ENCODE peak calls at places on chromosomes 16 and 17, in six cellular contexts. One of them, this sample, is unnamed.
A peak's percentile ranks its signal among the peaks of the same experiment; 100 is the strongest.

GRCh38 chr17:45973099-45973838 is 25.8 kb upstream of the STH start:
- DNase-seq in CD4-positive, CD25-positive, alpha-beta regulatory T cell: no peak
- DNase-seq in frontal cortex: no peak
- DNase-seq in stimulated activated naive CD8-positive, alpha-beta T cell treated with anti-CD3 and anti-CD28 coated beads, Interleukin-15, Interleukin-2, amounts not matched to agents 100 U/mL and 50 U/mL, for 24 hours: no peak
- DNase-seq in Calu3: no peak
- DNase-seq in stimulated activated CD4-positive, alpha-beta T cell treated with anti-CD3 and anti-CD28 coated beads, Interleukin-4, amount 100 ng/mL, for 48 hours: no peak
- DNase-seq in this sample: no peak

GRCh38 chr16:10575506-10576130 is 4.8 kb downstream of the EMP2 start:
- DNase-seq in CD4-positive, CD25-positive, alpha-beta regulatory T cell: no peak
- DNase-seq in frontal cortex: no peak
- DNase-seq in stimulated activated naive CD8-positive, alpha-beta T cell treated with anti-CD3 and anti-CD28 coated beads, Interleukin-15, Interleukin-2, amounts not matched to agents 100 U/mL and 50 U/mL, for 24 hours: no peak
- DNase-seq in Calu3: no peak
- DNase-seq in stimulated activated CD4-positive, alpha-beta T cell treated with anti-CD3 and anti-CD28 coated beads, Interleukin-4, amount 100 ng/mL, for 48 hours: no peak
- DNase-seq in this sample: no peak

GRCh38 chr17:41439375-41439774 is 1.4 kb downstream of the KRT38 start:
- DNase-seq in CD4-positive, CD25-positive, alpha-beta regulatory T cell: no peak
- DNase-seq in frontal cortex: no peak
- DNase-seq in stimulated activated naive CD8-positive, alpha-beta T cell treated with anti-CD3 and anti-CD28 coated beads, Interleukin-15, Interleukin-2, amounts not matched to agents 100 U/mL and 50 U/mL, for 24 hours: no peak
- DNase-seq in Calu3: no peak
- DNase-seq in stimulated activated CD4-positive, alpha-beta T cell treated with anti-CD3 and anti-CD28 coated beads, Interleukin-4, amount 100 ng/mL, for 48 hours: no peak
- DNase-seq in this sample: no peak

GRCh38 chr16:87434146-87434667 is 42.1 kb downstream of the MAP1LC3B start:
- DNase-seq in CD4-positive, CD25-positive, alpha-beta regulatory T cell: no peak
- DNase-seq in frontal cortex: no peak
- DNase-seq in stimulated activated naive CD8-positive, alpha-beta T cell treated with anti-CD3 and anti-CD28 coated beads, Interleukin-15, Interleukin-2, amounts not matched to agents 100 U/mL and 50 U/mL, for 24 hours: no peak
- DNase-seq in Calu3: no peak
- DNase-seq in stimulated activated CD4-positive, alpha-beta T cell treated with anti-CD3 and anti-CD28 coated beads, Interleukin-4, amount 100 ng/mL, for 48 hours: no peak
- DNase-seq in this sample: no peak

GRCh38 chr17:82949361-82949760 is 109.5 kb upstream of the ZNF750 start:
- DNase-seq in CD4-positive, CD25-positive, alpha-beta regulatory T cell: no peak
- DNase-seq in frontal cortex: no peak
- DNase-seq in stimulated activated naive CD8-positive, alpha-beta T cell treated with anti-CD3 and anti-CD28 coated beads, Interleukin-15, Interleukin-2, amounts not matched to agents 100 U/mL and 50 U/mL, for 24 hours: no peak
- DNase-seq in Calu3: no peak
- DNase-seq in stimulated activated CD4-positive, alpha-beta T cell treated with anti-CD3 and anti-CD28 coated beads, Interleukin-4, amount 100 ng/mL, for 48 hours: no peak
- DNase-seq in this sample: no peak

GRCh38 chr16:77833906-77834599 is 45.7 kb downstream of the VAT1L start:
- DNase-seq in CD4-positive, CD25-positive, alpha-beta regulatory T cell: no peak
- DNase-seq in frontal cortex: no peak
- DNase-seq in stimulated activated naive CD8-positive, alpha-beta T cell treated with anti-CD3 and anti-CD28 coated beads, Interleukin-15, Interleukin-2, amounts not matched to agents 100 U/mL and 50 U/mL, for 24 hours: no peak
- DNase-seq in Calu3: peak; percentile 6
- DNase-seq in stimulated activated CD4-positive, alpha-beta T cell treated with anti-CD3 and anti-CD28 coated beads, Interleukin-4, amount 100 ng/mL, for 48 hours: no peak
- DNase-seq in this sample: no peak

GRCh38 chr16:48053346-48053745 is 102.4 kb downstream of the ABCC12 start:
- DNase-seq in CD4-positive, CD25-positive, alpha-beta regulatory T cell: no peak
- DNase-seq in frontal cortex: no peak
- DNase-seq in stimulated activated naive CD8-positive, alpha-beta T cell treated with anti-CD3 and anti-CD28 coated beads, Interleukin-15, Interleukin-2, amounts not matched to agents 100 U/mL and 50 U/mL, for 24 hours: no peak
- DNase-seq in Calu3: peak; percentile 8
- DNase-seq in stimulated activated CD4-positive, alpha-beta T cell treated with anti-CD3 and anti-CD28 coated beads, Interleukin-4, amount 100 ng/mL, for 48 hours: no peak
- DNase-seq in this sample: no peak

GRCh38 chr16:12719972-12720371 is 83.7 kb downstream of the CPPED1 start:
- DNase-seq in CD4-positive, CD25-positive, alpha-beta regulatory T cell: no peak
- DNase-seq in frontal cortex: peak; percentile 33
- DNase-seq in stimulated activated naive CD8-positive, alpha-beta T cell treated with anti-CD3 and anti-CD28 coated beads, Interleukin-15, Interleukin-2, amounts not matched to agents 100 U/mL and 50 U/mL, for 24 hours: no peak
- DNase-seq in Calu3: no peak
- DNase-seq in stimulated activated CD4-positive, alpha-beta T cell treated with anti-CD3 and anti-CD28 coated beads, Interleukin-4, amount 100 ng/mL, for 48 hours: no peak
- DNase-seq in this sample: no peak

GRCh38 chr17:64019486-64020067 is 856 bp downstream of the ICAM2 start:
- DNase-seq in CD4-positive, CD25-positive, alpha-beta regulatory T cell: no peak
- DNase-seq in frontal cortex: no peak
- DNase-seq in stimulated activated naive CD8-positive, alpha-beta T cell treated with anti-CD3 and anti-CD28 coated beads, Interleukin-15, Interleukin-2, amounts not matched to agents 100 U/mL and 50 U/mL, for 24 hours: no peak
- DNase-seq in Calu3: no peak
- DNase-seq in stimulated activated CD4-positive, alpha-beta T cell treated with anti-CD3 and anti-CD28 coated beads, Interleukin-4, amount 100 ng/mL, for 48 hours: no peak
- DNase-seq in this sample: no peak

GRCh38 chr17:35766903-35767510 is 6.3 kb downstream of the C17orf50 start:
- DNase-seq in CD4-positive, CD25-positive, alpha-beta regulatory T cell: peak; percentile 46
- DNase-seq in frontal cortex: peak; percentile 65
- DNase-seq in stimulated activated naive CD8-positive, alpha-beta T cell treated with anti-CD3 and anti-CD28 coated beads, Interleukin-15, Interleukin-2, amounts not matched to agents 100 U/mL and 50 U/mL, for 24 hours: peak; percentile 27
- DNase-seq in Calu3: peak; percentile 58
- DNase-seq in stimulated activated CD4-positive, alpha-beta T cell treated with anti-CD3 and anti-CD28 coated beads, Interleukin-4, amount 100 ng/mL, for 48 hours: no peak
- DNase-seq in this sample: no peak

GRCh38 chr17:74408262-74408661 is 23.6 kb upstream of the GPRC5C start:
- DNase-seq in CD4-positive, CD25-positive, alpha-beta regulatory T cell: no peak
- DNase-seq in frontal cortex: no peak
- DNase-seq in stimulated activated naive CD8-positive, alpha-beta T cell treated with anti-CD3 and anti-CD28 coated beads, Interleukin-15, Interleukin-2, amounts not matched to agents 100 U/mL and 50 U/mL, for 24 hours: no peak
- DNase-seq in Calu3: peak; percentile 66
- DNase-seq in stimulated activated CD4-positive, alpha-beta T cell treated with anti-CD3 and anti-CD28 coated beads, Interleukin-4, amount 100 ng/mL, for 48 hours: no peak
- DNase-seq in this sample: no peak

GRCh38 chr17:51540151-51540550 is 279.8 kb downstream of the UTP18 start:
- DNase-seq in CD4-positive, CD25-positive, alpha-beta regulatory T cell: peak; percentile 57
- DNase-seq in frontal cortex: no peak
- DNase-seq in stimulated activated naive CD8-positive, alpha-beta T cell treated with anti-CD3 and anti-CD28 coated beads, Interleukin-15, Interleukin-2, amounts not matched to agents 100 U/mL and 50 U/mL, for 24 hours: no peak
- DNase-seq in Calu3: no peak
- DNase-seq in stimulated activated CD4-positive, alpha-beta T cell treated with anti-CD3 and anti-CD28 coated beads, Interleukin-4, amount 100 ng/mL, for 48 hours: no peak
- DNase-seq in this sample: no peak

GRCh38 chr17:81176656-81177055 is 10.6 kb upstream of the AATK start:
- DNase-seq in CD4-positive, CD25-positive, alpha-beta regulatory T cell: no peak
- DNase-seq in frontal cortex: no peak
- DNase-seq in stimulated activated naive CD8-positive, alpha-beta T cell treated with anti-CD3 and anti-CD28 coated beads, Interleukin-15, Interleukin-2, amounts not matched to agents 100 U/mL and 50 U/mL, for 24 hours: no peak
- DNase-seq in Calu3: no peak
- DNase-seq in stimulated activated CD4-positive, alpha-beta T cell treated with anti-CD3 and anti-CD28 coated beads, Interleukin-4, amount 100 ng/mL, for 48 hours: no peak
- DNase-seq in this sample: no peak

GRCh38 chr16:27374231-27374793 is 27.7 kb upstream of the IL21R start:
- DNase-seq in CD4-positive, CD25-positive, alpha-beta regulatory T cell: peak; percentile 34
- DNase-seq in frontal cortex: no peak
- DNase-seq in stimulated activated naive CD8-positive, alpha-beta T cell treated with anti-CD3 and anti-CD28 coated beads, Interleukin-15, Interleukin-2, amounts not matched to agents 100 U/mL and 50 U/mL, for 24 hours: no peak
- DNase-seq in Calu3: no peak
- DNase-seq in stimulated activated CD4-positive, alpha-beta T cell treated with anti-CD3 and anti-CD28 coated beads, Interleukin-4, amount 100 ng/mL, for 48 hours: no peak
- DNase-seq in this sample: no peak

GRCh38 chr17:57895382-57896060 is 45.7 kb upstream of the MRPS23 start:
- DNase-seq in CD4-positive, CD25-positive, alpha-beta regulatory T cell: no peak
- DNase-seq in frontal cortex: no peak
- DNase-seq in stimulated activated naive CD8-positive, alpha-beta T cell treated with anti-CD3 and anti-CD28 coated beads, Interleukin-15, Interleukin-2, amounts not matched to agents 100 U/mL and 50 U/mL, for 24 hours: no peak
- DNase-seq in Calu3: no peak
- DNase-seq in stimulated activated CD4-positive, alpha-beta T cell treated with anti-CD3 and anti-CD28 coated beads, Interleukin-4, amount 100 ng/mL, for 48 hours: no peak
- DNase-seq in this sample: no peak

GRCh38 chr17:40548491-40548981 is 16.7 kb downstream of the CCR7 start:
- DNase-seq in CD4-positive, CD25-positive, alpha-beta regulatory T cell: no peak
- DNase-seq in frontal cortex: no peak
- DNase-seq in stimulated activated naive CD8-positive, alpha-beta T cell treated with anti-CD3 and anti-CD28 coated beads, Interleukin-15, Interleukin-2, amounts not matched to agents 100 U/mL and 50 U/mL, for 24 hours: no peak
- DNase-seq in Calu3: no peak
- DNase-seq in stimulated activated CD4-positive, alpha-beta T cell treated with anti-CD3 and anti-CD28 coated beads, Interleukin-4, amount 100 ng/mL, for 48 hours: no peak
- DNase-seq in this sample: no peak

GRCh38 chr16:12681653-12682052 is 122.0 kb downstream of the CPPED1 start:
- DNase-seq in CD4-positive, CD25-positive, alpha-beta regulatory T cell: no peak
- DNase-seq in frontal cortex: no peak
- DNase-seq in stimulated activated naive CD8-positive, alpha-beta T cell treated with anti-CD3 and anti-CD28 coated beads, Interleukin-15, Interleukin-2, amounts not matched to agents 100 U/mL and 50 U/mL, for 24 hours: no peak
- DNase-seq in Calu3: no peak
- DNase-seq in stimulated activated CD4-positive, alpha-beta T cell treated with anti-CD3 and anti-CD28 coated beads, Interleukin-4, amount 100 ng/mL, for 48 hours: no peak
- DNase-seq in this sample: no peak

GRCh38 chr16:87006021-87006420 is 311.2 kb downstream of the C16orf95 start:
- DNase-seq in CD4-positive, CD25-positive, alpha-beta regulatory T cell: no peak
- DNase-seq in frontal cortex: no peak
- DNase-seq in stimulated activated naive CD8-positive, alpha-beta T cell treated with anti-CD3 and anti-CD28 coated beads, Interleukin-15, Interleukin-2, amounts not matched to agents 100 U/mL and 50 U/mL, for 24 hours: no peak
- DNase-seq in Calu3: no peak
- DNase-seq in stimulated activated CD4-positive, alpha-beta T cell treated with anti-CD3 and anti-CD28 coated beads, Interleukin-4, amount 100 ng/mL, for 48 hours: no peak
- DNase-seq in this sample: no peak

GRCh38 chr17:81365148-81365600 is 30.1 kb upstream of the BAHCC1 start:
- DNase-seq in CD4-positive, CD25-positive, alpha-beta regulatory T cell: no peak
- DNase-seq in frontal cortex: no peak
- DNase-seq in stimulated activated naive CD8-positive, alpha-beta T cell treated with anti-CD3 and anti-CD28 coated beads, Interleukin-15, Interleukin-2, amounts not matched to agents 100 U/mL and 50 U/mL, for 24 hours: no peak
- DNase-seq in Calu3: peak; percentile 71
- DNase-seq in stimulated activated CD4-positive, alpha-beta T cell treated with anti-CD3 and anti-CD28 coated beads, Interleukin-4, amount 100 ng/mL, for 48 hours: no peak
- DNase-seq in this sample: no peak

GRCh38 chr17:57603978-57604377 is 141.1 kb downstream of the CCDC182 start:
- DNase-seq in CD4-positive, CD25-positive, alpha-beta regulatory T cell: peak; percentile 95
- DNase-seq in frontal cortex: no peak
- DNase-seq in stimulated activated naive CD8-positive, alpha-beta T cell treated with anti-CD3 and anti-CD28 coated beads, Interleukin-15, Interleukin-2, amounts not matched to agents 100 U/mL and 50 U/mL, for 24 hours: peak; percentile 74
- DNase-seq in Calu3: peak; percentile 28
- DNase-seq in stimulated activated CD4-positive, alpha-beta T cell treated with anti-CD3 and anti-CD28 coated beads, Interleukin-4, amount 100 ng/mL, for 48 hours: peak; percentile 62
- DNase-seq in this sample: no peak

GRCh38 chr16:77002644-77003043 is 188.3 kb upstream of the MON1B start:
- DNase-seq in CD4-positive, CD25-positive, alpha-beta regulatory T cell: no peak
- DNase-seq in frontal cortex: no peak
- DNase-seq in stimulated activated naive CD8-positive, alpha-beta T cell treated with anti-CD3 and anti-CD28 coated beads, Interleukin-15, Interleukin-2, amounts not matched to agents 100 U/mL and 50 U/mL, for 24 hours: no peak
- DNase-seq in Calu3: no peak
- DNase-seq in stimulated activated CD4-positive, alpha-beta T cell treated with anti-CD3 and anti-CD28 coated beads, Interleukin-4, amount 100 ng/mL, for 48 hours: no peak
- DNase-seq in this sample: no peak

GRCh38 chr16:239948-240277 is 5.3 kb downstream of the FAM234A start:
- DNase-seq in CD4-positive, CD25-positive, alpha-beta regulatory T cell: no peak
- DNase-seq in frontal cortex: no peak
- DNase-seq in stimulated activated naive CD8-positive, alpha-beta T cell treated with anti-CD3 and anti-CD28 coated beads, Interleukin-15, Interleukin-2, amounts not matched to agents 100 U/mL and 50 U/mL, for 24 hours: no peak
- DNase-seq in Calu3: no peak
- DNase-seq in stimulated activated CD4-positive, alpha-beta T cell treated with anti-CD3 and anti-CD28 coated beads, Interleukin-4, amount 100 ng/mL, for 48 hours: no peak
- DNase-seq in this sample: no peak

GRCh38 chr16:19400709-19401108 is 17.0 kb upstream of the TMC5 start:
- DNase-seq in CD4-positive, CD25-positive, alpha-beta regulatory T cell: no peak
- DNase-seq in frontal cortex: no peak
- DNase-seq in stimulated activated naive CD8-positive, alpha-beta T cell treated with anti-CD3 and anti-CD28 coated beads, Interleukin-15, Interleukin-2, amounts not matched to agents 100 U/mL and 50 U/mL, for 24 hours: no peak
- DNase-seq in Calu3: no peak
- DNase-seq in stimulated activated CD4-positive, alpha-beta T cell treated with anti-CD3 and anti-CD28 coated beads, Interleukin-4, amount 100 ng/mL, for 48 hours: no peak
- DNase-seq in this sample: no peak

GRCh38 chr17:57097832-57098421 is 12.9 kb downstream of the AKAP1 start:
- DNase-seq in CD4-positive, CD25-positive, alpha-beta regulatory T cell: no peak
- DNase-seq in frontal cortex: peak; percentile 49
- DNase-seq in stimulated activated naive CD8-positive, alpha-beta T cell treated with anti-CD3 and anti-CD28 coated beads, Interleukin-15, Interleukin-2, amounts not matched to agents 100 U/mL and 50 U/mL, for 24 hours: no peak
- DNase-seq in Calu3: no peak
- DNase-seq in stimulated activated CD4-positive, alpha-beta T cell treated with anti-CD3 and anti-CD28 coated beads, Interleukin-4, amount 100 ng/mL, for 48 hours: no peak
- DNase-seq in this sample: no peak

GRCh38 chr16:26985100-26986065 is 81.3 kb upstream of the C16orf82 start:
- DNase-seq in CD4-positive, CD25-positive, alpha-beta regulatory T cell: no peak
- DNase-seq in frontal cortex: no peak
- DNase-seq in stimulated activated naive CD8-positive, alpha-beta T cell treated with anti-CD3 and anti-CD28 coated beads, Interleukin-15, Interleukin-2, amounts not matched to agents 100 U/mL and 50 U/mL, for 24 hours: no peak
- DNase-seq in Calu3: no peak
- DNase-seq in stimulated activated CD4-positive, alpha-beta T cell treated with anti-CD3 and anti-CD28 coated beads, Interleukin-4, amount 100 ng/mL, for 48 hours: no peak
- DNase-seq in this sample: no peak

GRCh38 chr17:43732961-43733360 is 25.6 kb downstream of the SOST start:
- DNase-seq in CD4-positive, CD25-positive, alpha-beta regulatory T cell: no peak
- DNase-seq in frontal cortex: no peak
- DNase-seq in stimulated activated naive CD8-positive, alpha-beta T cell treated with anti-CD3 and anti-CD28 coated beads, Interleukin-15, Interleukin-2, amounts not matched to agents 100 U/mL and 50 U/mL, for 24 hours: no peak
- DNase-seq in Calu3: no peak
- DNase-seq in stimulated activated CD4-positive, alpha-beta T cell treated with anti-CD3 and anti-CD28 coated beads, Interleukin-4, amount 100 ng/mL, for 48 hours: no peak
- DNase-seq in this sample: no peak

GRCh38 chr16:58582971-58583765 is 46.5 kb downstream of the CNOT1 start:
- DNase-seq in CD4-positive, CD25-positive, alpha-beta regulatory T cell: no peak
- DNase-seq in frontal cortex: no peak
- DNase-seq in stimulated activated naive CD8-positive, alpha-beta T cell treated with anti-CD3 and anti-CD28 coated beads, Interleukin-15, Interleukin-2, amounts not matched to agents 100 U/mL and 50 U/mL, for 24 hours: peak; percentile 10
- DNase-seq in Calu3: no peak
- DNase-seq in stimulated activated CD4-positive, alpha-beta T cell treated with anti-CD3 and anti-CD28 coated beads, Interleukin-4, amount 100 ng/mL, for 48 hours: no peak
- DNase-seq in this sample: no peak

GRCh38 chr17:70636517-70637133 is 467.3 kb downstream of the KCNJ2 start:
- DNase-seq in CD4-positive, CD25-positive, alpha-beta regulatory T cell: peak; percentile 25
- DNase-seq in frontal cortex: peak; percentile 36
- DNase-seq in stimulated activated naive CD8-positive, alpha-beta T cell treated with anti-CD3 and anti-CD28 coated beads, Interleukin-15, Interleukin-2, amounts not matched to agents 100 U/mL and 50 U/mL, for 24 hours: no peak
- DNase-seq in Calu3: peak; percentile 25
- DNase-seq in stimulated activated CD4-positive, alpha-beta T cell treated with anti-CD3 and anti-CD28 coated beads, Interleukin-4, amount 100 ng/mL, for 48 hours: no peak
- DNase-seq in this sample: no peak

GRCh38 chr17:58501451-58501850 is 13.0 kb downstream of the MTMR4 start:
- DNase-seq in CD4-positive, CD25-positive, alpha-beta regulatory T cell: no peak
- DNase-seq in frontal cortex: no peak
- DNase-seq in stimulated activated naive CD8-positive, alpha-beta T cell treated with anti-CD3 and anti-CD28 coated beads, Interleukin-15, Interleukin-2, amounts not matched to agents 100 U/mL and 50 U/mL, for 24 hours: no peak
- DNase-seq in Calu3: no peak
- DNase-seq in stimulated activated CD4-positive, alpha-beta T cell treated with anti-CD3 and anti-CD28 coated beads, Interleukin-4, amount 100 ng/mL, for 48 hours: no peak
- DNase-seq in this sample: no peak

GRCh38 chr17:75996665-75997590 is 3.7 kb upstream of the CDK3 start:
- DNase-seq in CD4-positive, CD25-positive, alpha-beta regulatory T cell: peak; percentile 45
- DNase-seq in frontal cortex: no peak
- DNase-seq in stimulated activated naive CD8-positive, alpha-beta T cell treated with anti-CD3 and anti-CD28 coated beads, Interleukin-15, Interleukin-2, amounts not matched to agents 100 U/mL and 50 U/mL, for 24 hours: peak; percentile 52
- DNase-seq in Calu3: peak; percentile 73
- DNase-seq in stimulated activated CD4-positive, alpha-beta T cell treated with anti-CD3 and anti-CD28 coated beads, Interleukin-4, amount 100 ng/mL, for 48 hours: peak; percentile 43
- DNase-seq in this sample: no peak

GRCh38 chr17:27630607-27631408 is at the start of gene LGALS9:
- DNase-seq in CD4-positive, CD25-positive, alpha-beta regulatory T cell: peak; percentile 80
- DNase-seq in frontal cortex: no peak
- DNase-seq in stimulated activated naive CD8-positive, alpha-beta T cell treated with anti-CD3 and anti-CD28 coated beads, Interleukin-15, Interleukin-2, amounts not matched to agents 100 U/mL and 50 U/mL, for 24 hours: no peak
- DNase-seq in Calu3: peak; percentile 49
- DNase-seq in stimulated activated CD4-positive, alpha-beta T cell treated with anti-CD3 and anti-CD28 coated beads, Interleukin-4, amount 100 ng/mL, for 48 hours: no peak
- DNase-seq in this sample: no peak

GRCh38 chr17:68603663-68604062 is 2.5 kb upstream of the FAM20A start:
- DNase-seq in CD4-positive, CD25-positive, alpha-beta regulatory T cell: no peak
- DNase-seq in frontal cortex: no peak
- DNase-seq in stimulated activated naive CD8-positive, alpha-beta T cell treated with anti-CD3 and anti-CD28 coated beads, Interleukin-15, Interleukin-2, amounts not matched to agents 100 U/mL and 50 U/mL, for 24 hours: no peak
- DNase-seq in Calu3: no peak
- DNase-seq in stimulated activated CD4-positive, alpha-beta T cell treated with anti-CD3 and anti-CD28 coated beads, Interleukin-4, amount 100 ng/mL, for 48 hours: no peak
- DNase-seq in this sample: no peak

GRCh38 chr17:43356999-43357398 is 41.8 kb upstream of the ARL4D start:
- DNase-seq in CD4-positive, CD25-positive, alpha-beta regulatory T cell: no peak
- DNase-seq in frontal cortex: no peak
- DNase-seq in stimulated activated naive CD8-positive, alpha-beta T cell treated with anti-CD3 and anti-CD28 coated beads, Interleukin-15, Interleukin-2, amounts not matched to agents 100 U/mL and 50 U/mL, for 24 hours: no peak
- DNase-seq in Calu3: peak; percentile 70
- DNase-seq in stimulated activated CD4-positive, alpha-beta T cell treated with anti-CD3 and anti-CD28 coated beads, Interleukin-4, amount 100 ng/mL, for 48 hours: no peak
- DNase-seq in this sample: no peak

This sample was measured in NK-92 treated with Interleukin-12 subunit alpha and Interleukin-12 subunit beta, amount 100 ng/mL, for 24 hours.